ENCODE peak calls at places on chromosomes 12 and 14, in seven cellular contexts. I, K, P, W, D, R and X are unnamed samples.

GRCh38 chr12:57895337-57896138 is 45.8 kb upstream of the ATP23 start:
- DNase-seq in I (no peak), K (no peak), P (no peak), W (no peak), D (no peak), R (no peak), X (no peak)

GRCh38 chr14:70893062-70893841 is 14.0 kb upstream of the PCNX1 start:
- DNase-seq in I (no peak), K (no peak), P (no peak), W (no peak), D (no peak), R (no peak), X (no peak)

GRCh38 chr14:105978618-105979295 is 452.4 kb downstream of the TMEM121 start:
- DNase-seq in I (no peak), K (no peak), P (no peak), W (no peak), D (no peak), R (no peak), X (no peak)

GRCh38 chr14:31781578-31781977 is 220.4 kb downstream of the NUBPL start:
- DNase-seq in I (no peak), K (no peak), P (no peak), W (peak), D (no peak), R (no peak), X (peak)

GRCh38 chr14:33210304-33210703 is 271.6 kb downstream of the NPAS3 start:
- DNase-seq in I (no peak), K (no peak), P (peak), W (no peak), D (no peak), R (no peak), X (peak)

GRCh38 chr14:22737052-22737451 is 29.4 kb upstream of the OXA1L start:
- DNase-seq in I (no peak), K (no peak), P (no peak), W (no peak), D (no peak), R (no peak), X (no peak)

GRCh38 chr14:103019827-103020226 is 37.5 kb downstream of the CDC42BPB start:
- DNase-seq in I (no peak), K (no peak), P (no peak), W (no peak), D (no peak), R (no peak), X (peak)

GRCh38 chr14:69013943-69014782 is 35.1 kb upstream of the ACTN1 start:
- DNase-seq in I (peak), K (no peak), P (peak), W (no peak), D (peak), R (peak), X (peak)

GRCh38 chr14:61479746-61480502 is 158.5 kb downstream of the PRKCH start:
- DNase-seq in I (no peak), K (no peak), P (no peak), W (peak), D (no peak), R (no peak), X (peak)

GRCh38 chr14:99463974-99464373 is 16.7 kb downstream of the SETD3 start:
- DNase-seq in I (no peak), K (no peak), P (no peak), W (no peak), D (no peak), R (no peak), X (no peak)

GRCh38 chr12:99960312-99960711 is 24.4 kb downstream of the ANKS1B start:
- DNase-seq in I (peak), K (no peak), P (no peak), W (no peak), D (no peak), R (no peak), X (peak)

GRCh38 chr14:65456247-65456646 is 43.7 kb downstream of the FUT8 start:
- DNase-seq in I (no peak), K (no peak), P (no peak), W (no peak), D (no peak), R (no peak), X (no peak)

GRCh38 chr14:77482422-77482821 is 16.2 kb downstream of the ISM2 start:
- DNase-seq in I (no peak), K (no peak), P (no peak), W (no peak), D (no peak), R (no peak), X (no peak)

GRCh38 chr14:101347893-101348777 is 213.2 kb upstream of the DIO3 start:
- DNase-seq in I (no peak), K (no peak), P (no peak), W (no peak), D (no peak), R (no peak), X (no peak)

GRCh38 chr12:50201987-50202521 is 34.9 kb upstream of the CERS5 start:
- DNase-seq in I (no peak), K (peak), P (no peak), W (peak), D (no peak), R (peak), X (peak)

GRCh38 chr14:32702571-32702970 is 236.1 kb upstream of the NPAS3 start:
- DNase-seq in I (no peak), K (no peak), P (peak), W (peak), D (peak), R (peak), X (no peak)

GRCh38 chr14:99706121-99706900 is 22.2 kb downstream of the CYP46A1 start:
- DNase-seq in I (no peak), K (no peak), P (no peak), W (no peak), D (no peak), R (no peak), X (no peak)

GRCh38 chr12:110005319-110005973 is 6.2 kb downstream of the ANKRD13A start:
- DNase-seq in I (no peak), K (no peak), P (no peak), W (no peak), D (no peak), R (no peak), X (no peak)

GRCh38 chr14:23421594-23421993 is 13.5 kb upstream of the MYH6 start:
- DNase-seq in I (no peak), K (no peak), P (no peak), W (no peak), D (no peak), R (no peak), X (no peak)

GRCh38 chr12:32290411-32290810 is 108.9 kb upstream of the FGD4 start:
- DNase-seq in I (no peak), K (no peak), P (no peak), W (peak), D (no peak), R (no peak), X (peak)

GRCh38 chr12:51827925-51828818 is 20.3 kb downstream of the FIGNL2 start:
- DNase-seq in I (no peak), K (no peak), P (no peak), W (peak), D (no peak), R (peak), X (peak)

GRCh38 chr12:66662729-66663128 is 16.1 kb downstream of the GRIP1 start:
- DNase-seq in I (no peak), K (no peak), P (no peak), W (peak), D (no peak), R (no peak), X (peak)

GRCh38 chr12:108583971-108584370 is 13.9 kb downstream of the TMEM119 start:
- DNase-seq in I (no peak), K (no peak), P (no peak), W (no peak), D (no peak), R (no peak), X (no peak)

GRCh38 chr12:22415342-22416309 is 81.1 kb upstream of the ST8SIA1 start:
- DNase-seq in I (no peak), K (no peak), P (no peak), W (peak), D (no peak), R (peak), X (peak)

GRCh38 chr14:63938198-63939005 is 85.6 kb downstream of the SYNE2 start:
- DNase-seq in I (no peak), K (no peak), P (no peak), W (peak), D (no peak), R (no peak), X (peak)

GRCh38 chr12:65675141-65675621 is 149.1 kb upstream of the HMGA2 start:
- DNase-seq in I (no peak), K (no peak), P (no peak), W (no peak), D (no peak), R (no peak), X (no peak)

GRCh38 chr14:92984082-92984788 is 61.3 kb downstream of the CHGA start:
- DNase-seq in I (no peak), K (no peak), P (no peak), W (no peak), D (no peak), R (no peak), X (no peak)

GRCh38 chr14:34368971-34369665 is 92.9 kb downstream of the SPTSSA start:
- DNase-seq in I (no peak), K (no peak), P (no peak), W (no peak), D (no peak), R (no peak), X (peak)

GRCh38 chr12:6370994-6371754 is 4.2 kb downstream of the SCNN1A start:
- DNase-seq in I (no peak), K (no peak), P (peak), W (peak), D (peak), R (peak), X (peak)

GRCh38 chr12:70648191-70648590 is 11.0 kb upstream of the PTPRB start:
- DNase-seq in I (no peak), K (no peak), P (no peak), W (no peak), D (no peak), R (no peak), X (no peak)

GRCh38 chr12:1501695-1502440 is 92.5 kb downstream of the FBXL14 start:
- DNase-seq in I (no peak), K (no peak), P (no peak), W (no peak), D (no peak), R (no peak), X (no peak)

GRCh38 chr12:128817115-128818015 is 6.4 kb downstream of the SLC15A4 start:
- DNase-seq in I (peak), K (no peak), P (no peak), W (peak), D (peak), R (no peak), X (peak)

GRCh38 chr12:115223322-115223721 is 539.3 kb upstream of the TBX3 start:
- DNase-seq in I (no peak), K (no peak), P (no peak), W (peak), D (no peak), R (no peak), X (peak)

GRCh38 chr14:34043627-34044372 is 92.9 kb upstream of the EGLN3 start:
- DNase-seq in I (no peak), K (no peak), P (no peak), W (peak), D (no peak), R (peak), X (peak)

GRCh38 chr14:31982642-31983041 is 94.5 kb upstream of the ARHGAP5 start:
- DNase-seq in I (no peak), K (no peak), P (no peak), W (no peak), D (no peak), R (no peak), X (no peak)

GRCh38 chr14:84006643-84007137 is 1523.3 kb upstream of the FLRT2 start:
- DNase-seq in I (no peak), K (no peak), P (no peak), W (no peak), D (no peak), R (no peak), X (peak)
- TF ChIP-seq CTCF in I (peak), K (no peak), P (no peak), W (no peak), D (no peak), R (no peak), X (peak)

GRCh38 chr12:127106723-127107122 is 1160.2 kb upstream of the TMEM132C start:
- DNase-seq in I (no peak), K (no peak), P (no peak), W (no peak), D (no peak), R (no peak), X (no peak)

GRCh38 chr12:127108360-127109215 is 1158.4 kb upstream of the TMEM132C start:
- DNase-seq in I (peak), K (peak), P (peak), W (peak), D (peak), R (peak), X (peak)

DNA sequence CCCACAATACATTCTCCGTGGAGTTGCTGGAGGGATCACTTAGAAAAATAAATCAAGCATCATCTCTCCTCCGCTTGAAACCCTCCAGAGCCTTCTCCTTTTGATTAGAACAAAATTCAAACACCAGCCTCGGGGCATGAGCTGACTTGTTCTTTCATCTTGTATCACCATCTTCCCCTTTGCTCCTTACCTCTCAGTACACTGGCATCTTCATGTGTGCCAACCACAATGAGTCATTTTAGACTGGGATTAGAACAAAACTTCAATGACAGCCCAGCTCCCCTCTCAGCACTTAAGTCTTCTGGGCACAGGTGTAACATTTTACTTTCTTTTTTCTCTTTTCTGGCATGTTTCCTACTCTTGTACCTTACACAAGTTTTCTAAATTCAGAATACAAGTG is 1159.2 kb upstream of the TMEM132C start:
- DNase-seq in I (no peak), K (no peak), P (no peak), W (peak), D (no peak), R (no peak), X (peak)
- TF ChIP-seq CTCF in I (no peak), K (no peak), P (no peak), W (no peak), D (no peak), R (no peak), X (no peak)

GRCh38 chr14:90457191-90457590 is 60.4 kb downstream of the CALM1 start:
- DNase-seq in I (no peak), K (no peak), P (no peak), W (no peak), D (no peak), R (no peak), X (no peak)
- TF ChIP-seq CTCF in I (no peak), K (no peak), P (no peak), W (no peak), D (no peak), R (no peak), X (no peak)

DNA sequence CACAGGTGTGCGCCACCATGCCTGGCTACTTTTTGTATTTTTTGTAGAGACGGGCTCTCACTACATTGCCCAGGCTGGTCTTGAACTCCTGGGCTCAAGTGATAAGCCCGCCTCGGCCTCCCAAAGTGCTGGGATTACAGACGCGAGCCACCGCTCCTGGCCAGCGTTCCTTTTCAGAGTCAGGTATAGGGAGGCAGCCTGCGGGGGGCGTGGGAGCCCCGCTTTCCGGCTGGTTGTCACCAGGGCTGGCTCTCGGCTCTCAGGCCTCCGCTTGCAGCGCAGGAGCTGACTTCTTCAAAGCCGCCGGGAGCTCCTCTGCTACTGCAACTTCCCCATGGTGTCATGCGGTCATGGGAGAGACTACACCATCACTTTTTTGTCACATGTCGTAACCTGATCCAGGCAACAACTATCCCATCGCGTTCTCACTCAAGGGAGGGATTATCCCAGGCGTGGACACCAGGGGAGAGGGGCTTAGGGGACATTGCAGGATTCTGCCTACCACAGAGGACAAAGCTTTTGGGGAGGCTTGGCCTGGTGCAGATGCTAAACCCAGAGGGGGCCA is 129.4 kb downstream of the SCARB1 start:
- DNase-seq in I (no peak), K (no peak), P (peak), W (no peak), D (no peak), R (no peak), X (no peak)
- TF ChIP-seq CTCF in I (peak), K (no peak), P (no peak), W (no peak), D (no peak), R (no peak), X (no peak)

GRCh38 chr12:116277393-116278258 is at the start of gene MED13L:
- DNase-seq in I (peak), K (no peak), P (peak), W (peak), D (peak), R (peak), X (peak)
- TF ChIP-seq CTCF in I (peak), K (no peak), P (no peak), W (peak), D (peak), R (no peak), X (peak)

GRCh38 chr14:55441286-55441685 is 870 bp upstream of the TBPL2 start:
- DNase-seq in I (no peak), K (no peak), P (no peak), W (no peak), D (no peak), R (no peak), X (no peak)

GRCh38 chr14:55434805-55435174 is 5.6 kb downstream of the TBPL2 start:
- DNase-seq in I (no peak), K (no peak), P (no peak), W (no peak), D (no peak), R (no peak), X (no peak)

GRCh38 chr14:55436530-55436929 is 3.9 kb downstream of the TBPL2 start:
- DNase-seq in I (no peak), K (no peak), P (no peak), W (no peak), D (no peak), R (no peak), X (no peak)

GRCh38 chr14:55438066-55438683 is 2.2 kb downstream of the TBPL2 start:
- DNase-seq in I (peak), K (no peak), P (no peak), W (peak), D (no peak), R (peak), X (peak)

DNA sequence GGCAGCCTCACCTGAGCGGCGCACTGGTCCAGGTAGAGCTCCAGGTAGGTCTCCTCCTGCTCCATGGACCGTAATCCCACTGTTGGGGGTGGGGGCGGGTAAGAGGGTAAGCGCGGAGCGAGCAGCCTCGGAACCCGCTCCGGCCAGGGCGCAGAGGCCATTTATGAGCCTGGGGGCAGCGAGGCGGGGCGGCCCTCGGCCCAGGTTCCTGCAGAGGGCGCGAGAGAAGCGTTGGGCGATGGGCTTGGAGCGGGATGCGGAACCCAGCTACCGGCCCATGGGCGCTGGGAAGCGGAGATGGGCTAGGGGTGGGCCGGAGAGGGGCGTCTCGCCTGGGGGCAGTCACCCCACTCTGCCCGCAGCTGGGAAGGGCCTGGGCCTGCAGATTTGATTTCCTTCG is at the start of gene TBPL2:
- DNase-seq in I (no peak), K (no peak), P (peak), W (no peak), D (no peak), R (no peak), X (no peak)
- TF ChIP-seq CTCF in I (peak), K (peak), P (no peak), W (no peak), D (no peak), R (no peak), X (no peak)

DNA sequence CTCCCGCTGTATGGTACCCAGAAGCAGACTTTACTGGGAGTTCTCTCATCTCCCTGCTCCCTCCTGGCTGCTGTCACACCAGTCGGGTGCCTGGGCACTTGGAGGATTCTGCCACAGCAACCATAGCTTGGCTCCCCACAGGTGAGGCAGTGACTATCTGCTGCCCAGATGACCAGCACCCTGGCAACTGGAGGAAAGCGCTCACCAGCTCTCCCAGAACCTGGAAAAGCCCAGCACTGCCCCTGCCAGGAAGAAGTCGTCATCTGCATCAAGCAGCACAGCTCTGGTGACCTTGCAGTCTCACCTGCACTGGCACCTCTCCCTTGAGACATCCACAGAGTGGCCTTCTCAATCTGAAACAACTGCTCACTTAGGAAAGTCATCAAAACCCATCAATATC is 31.9 kb upstream of the TC2N start:
- DNase-seq in I (no peak), K (no peak), P (peak), W (no peak), D (peak), R (peak), X (peak)
- TF ChIP-seq CTCF in I (peak), K (no peak), P (no peak), W (no peak), D (peak), R (peak), X (peak)

GRCh38 chr12:30134229-30134628 is 350.5 kb upstream of the TMTC1 start:
- DNase-seq in I (no peak), K (no peak), P (no peak), W (no peak), D (no peak), R (no peak), X (peak)
- TF ChIP-seq CTCF in I (no peak), K (peak), P (no peak), W (no peak), D (no peak), R (no peak), X (peak)